ENCODE peak calls at places on chromosome 19, in nine cellular contexts. F is tibial artery, M is fibroblast of the aortic adventitia, B is HFF-Myc, G is GM13976, V is AG10803, R is choroid plexus epithelial cell, P is endothelial cell, I is B cell. O is an unnamed sample.

GRCh38 chr19:58520257-58520599 is 618 bp upstream of the ZBTB45 start:
- DNase-seq in I (no peak), V (no peak), F (no peak), B (no peak), R (no peak), P (no peak), M (no peak), G (no peak), O (no peak)

GRCh38 chr19:6540918-6541689 is 10.3 kb downstream of the TNFSF9 start:
- DNase-seq in I (no peak), G (no peak), V (no peak), F (no peak), P (no peak), B (no peak), R (no peak), M (peak), O (no peak)

GRCh38 chr19:3157096-3157845 is 21.3 kb upstream of the S1PR4 start:
- DNase-seq in R (no peak), B (no peak), F (peak), M (no peak), P (no peak), V (no peak), I (no peak), G (no peak), O (no peak)

GRCh38 chr19:42233106-42233505 is 9.3 kb downstream of the GSK3A start:
- DNase-seq in P (no peak), I (no peak), M (no peak), V (no peak), F (no peak), G (no peak), B (no peak), R (no peak), O (no peak)

GRCh38 chr19:19371056-19371455 is 34.4 kb upstream of the GATAD2A start:
- DNase-seq in M (no peak), I (no peak), P (no peak), F (no peak), B (no peak), G (no peak), V (no peak), R (no peak), O (no peak)

GRCh38 chr19:3743486-3743885 is 18.0 kb downstream of the APBA3 start:
- DNase-seq in M (no peak), R (peak), I (no peak), V (no peak), G (no peak), B (no peak), P (no peak), F (no peak), O (no peak)

GRCh38 chr19:3065675-3066357 is 3.5 kb upstream of the TLE5 start:
- DNase-seq in V (no peak), F (no peak), B (no peak), R (no peak), M (no peak), I (peak), P (no peak), G (peak), O (no peak)

GRCh38 chr19:47229674-47230121 is 1.3 kb downstream of the BBC3 start:
- DNase-seq in I (no peak), G (no peak), F (no peak), V (peak), B (no peak), P (no peak), M (peak), R (peak), O (no peak)

GRCh38 chr19:52248256-52248655 is 21.1 kb upstream of the ZNF766 start:
- DNase-seq in F (no peak), I (peak), M (peak), V (peak), R (peak), P (peak), G (no peak), B (no peak), O (peak)

GRCh38 chr19:11377237-11377636 is 2.8 kb downstream of the SWSAP1 start:
- DNase-seq in M (peak), R (peak), V (peak), F (no peak), G (peak), P (no peak), B (peak), I (no peak), O (peak)

GRCh38 chr19:16376241-16376640 is 51.6 kb downstream of the KLF2 start:
- DNase-seq in B (no peak), M (peak), I (no peak), P (no peak), R (no peak), F (no peak), G (no peak), V (no peak), O (no peak)

GRCh38 chr19:11013771-11014170 is 52.9 kb downstream of the SMARCA4 start:
- DNase-seq in M (no peak), R (no peak), I (no peak), P (no peak), F (no peak), G (no peak), V (no peak), B (no peak), O (no peak)

GRCh38 chr19:55342044-55342531 is 2.4 kb downstream of the KMT5C start:
- DNase-seq in F (no peak), R (no peak), V (no peak), M (no peak), G (no peak), P (no peak), I (no peak), B (no peak), O (no peak)

DNA sequence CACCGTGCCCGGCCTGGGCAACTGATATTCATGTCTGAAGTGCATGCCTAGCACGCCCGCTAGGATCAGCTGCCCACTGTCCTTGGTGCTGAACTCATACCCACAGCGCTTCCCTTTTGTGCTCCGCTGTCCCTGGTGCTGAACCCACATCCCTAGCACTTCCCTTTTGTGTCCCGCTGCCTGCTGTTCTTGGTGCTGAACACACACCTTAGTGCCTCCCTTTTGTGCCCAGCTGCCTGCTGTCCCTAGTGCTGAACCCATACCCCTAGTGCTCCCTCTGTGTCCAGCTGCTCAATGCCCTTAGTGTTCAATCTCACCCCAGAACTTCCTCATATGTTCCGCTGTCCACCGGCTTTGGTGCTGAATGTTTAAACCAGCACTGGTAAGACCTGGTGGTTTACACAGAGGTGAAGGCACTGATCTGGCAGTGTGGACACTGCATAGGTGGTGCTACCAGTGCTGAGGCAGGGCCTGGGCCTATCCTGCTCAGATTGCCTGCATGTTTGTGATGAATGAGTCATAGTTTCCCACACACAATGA is 26.3 kb upstream of the SIGLEC11 start:
- DNase-seq in P (peak), G (peak), R (peak), V (peak), M (peak), B (peak), F (peak), I (peak), O (peak)
- TF ChIP-seq CTCF in P (no peak), G (no peak), R (peak), V (peak), M (peak), B (no peak), F (peak), I (no peak), O (no peak)

GRCh38 chr19:37654833-37655688 is at the start of gene ZFP30:
- DNase-seq in P (peak), B (peak), V (peak), F (peak), G (peak), M (peak), I (peak), R (peak), O (peak)
- TF ChIP-seq CTCF in P (no peak), B (no peak), V (no peak), F (no peak), G (no peak), M (no peak), I (no peak), R (no peak), O (no peak)

GRCh38 chr19:13764101-13764807 is at the start of gene MRI1:
- DNase-seq in V (peak), G (peak), R (peak), I (peak), F (peak), P (peak), M (peak), B (no peak), O (peak)

GRCh38 chr19:13762635-13763235 is 1.6 kb upstream of the MRI1 start:
- DNase-seq in P (no peak), F (no peak), V (no peak), R (no peak), M (no peak), B (no peak), I (no peak), G (no peak), O (no peak)

GRCh38 chr19:13758795-13759194 is 5.5 kb upstream of the MRI1 start:
- DNase-seq in G (no peak), I (no peak), V (no peak), B (no peak), F (no peak), P (no peak), R (no peak), M (no peak), O (no peak)

GRCh38 chr19:13763300-13763699 is 1.0 kb upstream of the MRI1 start:
- DNase-seq in P (no peak), I (no peak), B (no peak), F (no peak), V (no peak), G (no peak), R (no peak), M (no peak), O (no peak)

GRCh38 chr19:13761423-13761822 is 2.9 kb upstream of the MRI1 start:
- DNase-seq in M (no peak), V (no peak), F (no peak), I (no peak), R (no peak), G (no peak), P (no peak), B (no peak), O (no peak)
- TF ChIP-seq CTCF in M (no peak), V (peak), F (no peak), I (no peak), R (peak), G (no peak), P (no peak), B (no peak), O (no peak)

DNA sequence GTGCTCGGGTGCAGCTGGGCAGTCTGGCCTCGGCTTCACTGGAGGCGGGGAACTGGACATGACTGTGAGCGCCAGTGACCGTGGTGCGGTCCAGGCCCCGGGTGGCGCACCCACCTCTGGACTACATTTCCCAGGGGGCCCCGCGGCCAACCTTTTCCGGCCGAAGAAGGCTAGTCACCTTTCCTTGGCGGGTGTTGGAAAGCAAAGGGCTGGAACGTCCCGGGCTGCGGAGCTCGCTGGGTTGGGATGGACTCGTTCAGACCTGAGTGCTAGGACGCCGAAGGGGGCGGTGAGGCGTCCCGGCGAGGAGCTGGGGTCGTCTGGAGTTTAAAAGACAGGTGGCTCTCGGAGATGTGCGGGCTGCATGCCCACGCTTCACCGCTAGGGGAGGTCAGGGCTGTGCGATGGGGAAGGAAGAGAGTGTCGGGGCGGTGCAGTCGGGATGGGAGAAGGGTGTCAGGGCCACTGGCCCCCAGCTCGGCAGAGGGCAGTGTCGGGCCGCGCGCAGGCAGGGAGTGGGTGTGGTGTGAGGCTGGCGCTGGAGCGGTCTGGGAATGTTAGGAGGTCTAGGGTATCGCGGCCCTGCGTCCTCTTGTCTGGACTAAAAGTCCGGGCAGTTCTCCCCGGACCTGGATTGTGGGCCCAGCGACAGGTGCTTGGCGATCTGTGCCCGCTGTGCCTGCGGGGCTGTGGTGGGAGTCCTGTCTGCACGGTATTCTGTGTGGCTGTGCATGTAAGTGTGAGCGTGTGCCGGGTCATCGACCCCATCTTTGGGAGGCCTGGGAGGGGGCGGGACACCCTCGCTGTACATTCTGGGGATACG is 57.1 kb downstream of the ZNF568 start:
- DNase-seq in M (peak), F (peak), B (peak), I (peak), V (peak), P (peak), G (peak), R (peak), O (peak)
- TF ChIP-seq CTCF in M (peak), F (peak), B (peak), I (peak), V (peak), P (peak), G (peak), R (peak), O (peak)

O was measured in HL-60.